ENCODE peak calls at places on chromosomes 2 and 18, in six cellular contexts. One of them, this sample, is unnamed.
A peak's percentile ranks its signal among the peaks of the same experiment; 100 is the strongest.

GRCh38 chr2:237510502-237511217 is 23.6 kb downstream of the MLPH start:
- DNase-seq in M059J: no peak
- DNase-seq in NAMALWA: no peak
- DNase-seq in nucleus accumbens: no peak
- DNase-seq in right cardiac atrium: no peak
- DNase-seq in stimulated activated naive B cell treated with anti-CD40 and anti-IgM and Interleukin-4, amounts not matched to agents 10 μg/mL and 1 μg/mL and 100 μg/mL, for 72 hours: no peak
- DNase-seq in this sample: no peak

GRCh38 chr18:73151086-73151485 is 283.3 kb upstream of the NETO1 start:
- DNase-seq in M059J: peak; percentile 33
- DNase-seq in NAMALWA: no peak
- DNase-seq in nucleus accumbens: no peak
- DNase-seq in right cardiac atrium: no peak
- DNase-seq in stimulated activated naive B cell treated with anti-CD40 and anti-IgM and Interleukin-4, amounts not matched to agents 10 μg/mL and 1 μg/mL and 100 μg/mL, for 72 hours: no peak
- DNase-seq in this sample: no peak

GRCh38 chr2:96895709-96896651 is 26.1 kb upstream of the SEMA4C start:
- DNase-seq in M059J: no peak
- DNase-seq in NAMALWA: no peak
- DNase-seq in nucleus accumbens: no peak
- DNase-seq in right cardiac atrium: no peak
- DNase-seq in stimulated activated naive B cell treated with anti-CD40 and anti-IgM and Interleukin-4, amounts not matched to agents 10 μg/mL and 1 μg/mL and 100 μg/mL, for 72 hours: no peak
- DNase-seq in this sample: no peak

GRCh38 chr2:182415771-182416170 is 11.1 kb downstream of the PDE1A start:
- DNase-seq in M059J: no peak
- DNase-seq in NAMALWA: no peak
- DNase-seq in nucleus accumbens: no peak
- DNase-seq in right cardiac atrium: no peak
- DNase-seq in stimulated activated naive B cell treated with anti-CD40 and anti-IgM and Interleukin-4, amounts not matched to agents 10 μg/mL and 1 μg/mL and 100 μg/mL, for 72 hours: no peak
- DNase-seq in this sample: no peak

GRCh38 chr18:36075862-36076587 is 8.7 kb upstream of the RPRD1A start:
- DNase-seq in M059J: peak; percentile 87
- DNase-seq in NAMALWA: peak; percentile 48
- DNase-seq in nucleus accumbens: no peak
- DNase-seq in right cardiac atrium: no peak
- DNase-seq in stimulated activated naive B cell treated with anti-CD40 and anti-IgM and Interleukin-4, amounts not matched to agents 10 μg/mL and 1 μg/mL and 100 μg/mL, for 72 hours: no peak
- DNase-seq in this sample: no peak

GRCh38 chr2:224257176-224257575 is 144.7 kb downstream of the FAM124B start:
- DNase-seq in M059J: no peak
- DNase-seq in NAMALWA: no peak
- DNase-seq in nucleus accumbens: no peak
- DNase-seq in right cardiac atrium: no peak
- DNase-seq in stimulated activated naive B cell treated with anti-CD40 and anti-IgM and Interleukin-4, amounts not matched to agents 10 μg/mL and 1 μg/mL and 100 μg/mL, for 72 hours: no peak
- DNase-seq in this sample: no peak

GRCh38 chr2:120763516-120763915 is 27.8 kb downstream of the GLI2 start:
- DNase-seq in M059J: no peak
- DNase-seq in NAMALWA: no peak
- DNase-seq in nucleus accumbens: no peak
- DNase-seq in right cardiac atrium: peak; percentile 79
- DNase-seq in stimulated activated naive B cell treated with anti-CD40 and anti-IgM and Interleukin-4, amounts not matched to agents 10 μg/mL and 1 μg/mL and 100 μg/mL, for 72 hours: no peak
- DNase-seq in this sample: no peak

GRCh38 chr2:141125432-141125831 is 1005.4 kb downstream of the LRP1B start:
- DNase-seq in M059J: no peak
- DNase-seq in NAMALWA: no peak
- DNase-seq in nucleus accumbens: no peak
- DNase-seq in right cardiac atrium: no peak
- DNase-seq in stimulated activated naive B cell treated with anti-CD40 and anti-IgM and Interleukin-4, amounts not matched to agents 10 μg/mL and 1 μg/mL and 100 μg/mL, for 72 hours: no peak
- DNase-seq in this sample: no peak

GRCh38 chr2:190267302-190267701 is 52.3 kb downstream of the HIBCH start:
- DNase-seq in M059J: peak; percentile 88
- DNase-seq in NAMALWA: no peak
- DNase-seq in nucleus accumbens: no peak
- DNase-seq in right cardiac atrium: no peak
- DNase-seq in stimulated activated naive B cell treated with anti-CD40 and anti-IgM and Interleukin-4, amounts not matched to agents 10 μg/mL and 1 μg/mL and 100 μg/mL, for 72 hours: no peak
- DNase-seq in this sample: no peak

GRCh38 chr2:126901459-126901858 is 2.8 kb downstream of the TEX51 start:
- DNase-seq in M059J: no peak
- DNase-seq in NAMALWA: no peak
- DNase-seq in nucleus accumbens: no peak
- DNase-seq in right cardiac atrium: no peak
- DNase-seq in stimulated activated naive B cell treated with anti-CD40 and anti-IgM and Interleukin-4, amounts not matched to agents 10 μg/mL and 1 μg/mL and 100 μg/mL, for 72 hours: no peak
- DNase-seq in this sample: no peak

This sample was measured in amygdala.